ENCODE peak calls at places on chromosomes 7 and 10, in five cellular contexts. Y, A, Z, O and H are unnamed samples.
A peak's percentile ranks its signal among the peaks of the same experiment; 100 is the strongest.

GRCh38 chr7:118311121-118311803 is 86.8 kb downstream of the ANKRD7 start:
- DNase-seq in Y (no peak), A (no peak), Z (no peak), O (peak; percentile 5), H (peak; percentile 88)

GRCh38 chr7:149570784-149571183 is 73.2 kb upstream of the ZNF746 start:
- DNase-seq in Y (no peak), A (no peak), Z (peak; percentile 34), O (no peak), H (no peak)

GRCh38 chr7:150373049-150373801 is 4.6 kb downstream of the REPIN1 start:
- DNase-seq in Y (no peak), A (no peak), Z (peak; percentile 34), O (peak; percentile 43), H (no peak)

GRCh38 chr10:52353210-52353609 is 39.1 kb downstream of the DKK1 start:
- DNase-seq in Y (no peak), A (no peak), Z (no peak), O (no peak), H (no peak)

GRCh38 chr7:3897430-3898385 is 596.7 kb downstream of the SDK1 start:
- DNase-seq in Y (no peak), A (no peak), Z (no peak), O (peak; percentile 74), H (peak; percentile 63)

GRCh38 chr10:99411546-99411945 is 18.9 kb downstream of the GOT1 start:
- DNase-seq in Y (no peak), A (no peak), Z (no peak), O (no peak), H (no peak)

GRCh38 chr10:71090330-71090729 is 122.0 kb upstream of the UNC5B start:
- DNase-seq in Y (no peak), A (no peak), Z (no peak), O (no peak), H (no peak)

GRCh38 chr7:36623247-36623646 is 101.0 kb downstream of the AOAH start:
- DNase-seq in Y (no peak), A (no peak), Z (no peak), O (no peak), H (no peak)

GRCh38 chr7:13090959-13091358 is 403.5 kb downstream of the ARL4A start:
- DNase-seq in Y (no peak), A (no peak), Z (no peak), O (no peak), H (no peak)

GRCh38 chr10:81696609-81697388 is 178.2 kb upstream of the NRG3 start:
- DNase-seq in Y (peak; percentile 34), A (no peak), Z (peak; percentile 79), O (peak; percentile 20), H (no peak)

GRCh38 chr10:132762267-132762666 is 23.7 kb downstream of the NKX6-2 start:
- DNase-seq in Y (no peak), A (no peak), Z (no peak), O (no peak), H (no peak)

GRCh38 chr7:120064565-120064964 is 208.4 kb upstream of the KCND2 start:
- DNase-seq in Y (no peak), A (no peak), Z (no peak), O (peak; percentile 48), H (peak; percentile 70)

GRCh38 chr7:129517931-129518330 is 15.6 kb downstream of the SMKR1 start:
- DNase-seq in Y (no peak), A (no peak), Z (no peak), O (no peak), H (no peak)

GRCh38 chr10:92729886-92730285 is 40.1 kb downstream of the HHEX start:
- DNase-seq in Y (no peak), A (no peak), Z (no peak), O (no peak), H (no peak)

GRCh38 chr10:120195984-120196712 is 260.9 kb upstream of the PLPP4 start:
- DNase-seq in Y (no peak), A (no peak), Z (no peak), O (no peak), H (no peak)
- H2BK12ac ChIP-seq in Y (no peak overlapping the region), A (no peak overlapping the region), Z (no peak overlapping the region), O (no peak overlapping the region), H (no peak overlapping the region)

GRCh38 chr7:99791021-99791420 is 7.0 kb upstream of the CYP3A4 start:
- DNase-seq in Y (no peak), A (no peak), Z (no peak), O (no peak), H (no peak)

GRCh38 chr7:99791667-99792356 is 7.8 kb upstream of the CYP3A4 start:
- DNase-seq in Y (no peak), A (no peak), Z (no peak), O (no peak), H (no peak)

GRCh38 chr7:99793443-99793842 is 9.5 kb upstream of the CYP3A4 start:
- DNase-seq in Y (no peak), A (no peak), Z (no peak), O (no peak), H (no peak)

GRCh38 chr7:99794585-99795502 is 10.9 kb upstream of the CYP3A4 start:
- DNase-seq in Y (no peak), A (no peak), Z (no peak), O (peak; percentile 41), H (no peak)

DNA sequence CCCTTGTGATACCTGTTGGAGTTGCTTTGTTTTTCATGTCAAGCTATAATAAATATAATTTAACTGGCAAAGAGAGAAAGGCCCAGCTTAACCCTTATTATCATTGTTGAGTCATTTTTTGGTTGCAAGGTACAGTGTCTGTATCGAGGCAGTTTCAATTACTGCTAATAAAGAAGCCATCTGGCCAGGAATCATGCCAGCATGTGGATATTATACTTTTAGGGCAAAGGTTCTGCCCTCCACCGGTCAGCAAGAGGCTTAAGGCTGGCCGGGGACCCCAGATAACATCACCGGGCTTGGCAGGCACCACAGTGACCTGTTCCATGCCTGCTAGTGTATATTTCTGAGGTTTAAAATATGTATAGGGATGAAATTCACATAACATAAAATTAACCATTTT is 9.0 kb upstream of the CYP3A4 start:
- DNase-seq in Y (no peak), A (no peak), Z (no peak), O (no peak), H (no peak)
- H2BK12ac ChIP-seq in Y (no peak overlapping the region), A (no peak overlapping the region), Z (no peak overlapping the region), O (no peak overlapping the region), H (no peak overlapping the region)

GRCh38 chr10:128881086-128881485 is 586.0 kb upstream of the MGMT start:
- DNase-seq in Y (no peak), A (no peak), Z (no peak), O (no peak), H (no peak)

GRCh38 chr10:128879030-128879429 is 588.0 kb upstream of the MGMT start:
- DNase-seq in Y (no peak), A (no peak), Z (no peak), O (no peak), H (no peak)

GRCh38 chr10:128879441-128880175 is 587.4 kb upstream of the MGMT start:
- DNase-seq in Y (no peak), A (no peak), Z (no peak), O (no peak), H (no peak)

GRCh38 chr10:128877936-128878335 is 589.1 kb upstream of the MGMT start:
- DNase-seq in Y (no peak), A (no peak), Z (no peak), O (no peak), H (no peak)

DNA sequence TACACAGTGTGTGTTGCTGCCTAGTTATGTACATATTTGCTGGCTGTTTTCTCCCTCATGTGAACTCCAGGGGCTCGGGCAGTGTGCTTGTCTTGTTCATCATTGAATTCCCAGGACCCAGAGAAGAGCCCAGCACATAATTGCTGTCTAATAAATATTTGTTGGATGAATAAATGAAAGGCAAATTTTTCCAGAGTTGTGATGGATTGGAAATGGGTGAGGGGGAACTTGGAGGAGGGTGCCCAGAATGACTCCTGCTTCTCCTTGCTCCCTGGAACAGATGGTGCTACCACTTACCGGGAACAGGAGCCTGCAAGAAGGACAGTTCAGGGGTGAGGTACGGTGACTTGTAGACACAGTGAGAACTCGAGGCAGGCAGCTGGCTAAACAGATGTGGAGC is 586.8 kb upstream of the MGMT start:
- DNase-seq in Y (no peak), A (no peak), Z (no peak), O (no peak), H (no peak)
- H2BK12ac ChIP-seq in Y (no peak overlapping the region), A (no peak overlapping the region), Z (no peak overlapping the region), O (no peak overlapping the region), H (no peak overlapping the region)

DNA sequence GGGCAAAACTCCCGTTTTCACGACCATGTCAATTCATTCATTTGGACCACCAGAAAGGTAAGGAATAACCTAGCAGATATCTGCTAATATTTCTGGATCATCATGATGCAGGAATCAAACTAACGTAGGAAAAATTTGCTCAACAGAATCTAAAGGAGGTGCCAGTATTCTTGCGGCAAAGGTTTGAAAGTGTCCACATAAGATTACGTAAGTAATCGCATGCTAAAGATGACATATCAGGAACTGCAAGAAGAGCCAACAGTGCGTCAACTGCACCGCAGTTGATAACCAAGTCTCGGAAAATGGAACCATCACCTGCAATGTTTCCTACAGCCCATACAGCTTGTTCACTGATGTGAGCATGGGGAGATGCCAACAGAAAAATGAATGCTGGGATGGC is 194.1 kb upstream of the ZNF804B start:
- DNase-seq in Y (no peak), A (no peak), Z (no peak), O (no peak), H (no peak)
- H2BK12ac ChIP-seq in Y (no peak overlapping the region), A (no peak overlapping the region), Z (no peak overlapping the region), O (no peak overlapping the region), H (no peak overlapping the region)

DNA sequence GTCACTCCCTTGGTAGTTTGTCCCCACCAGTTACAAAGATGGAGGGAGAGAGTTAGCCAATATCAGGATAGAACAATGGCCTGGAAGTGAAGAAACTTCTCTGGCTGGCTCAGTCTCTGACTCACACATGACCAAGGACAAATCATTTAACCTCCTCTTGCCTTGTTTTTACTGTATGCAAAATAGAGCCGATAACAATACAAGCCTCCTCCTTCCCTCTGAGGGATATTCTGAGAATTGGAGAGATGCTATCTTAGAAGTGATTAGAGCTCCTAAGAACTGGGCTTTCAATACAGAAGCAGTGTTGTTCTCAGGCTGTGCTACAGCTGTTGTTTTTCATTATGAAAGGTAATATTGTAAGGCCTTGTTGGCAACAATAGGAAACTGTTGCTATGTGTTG is 87.7 kb upstream of the EGR2 start:
- DNase-seq in Y (no peak), A (no peak), Z (no peak), O (no peak), H (no peak)
- H2BK12ac ChIP-seq in Y (no peak overlapping the region), A (no peak overlapping the region), Z (no peak overlapping the region), O (no peak overlapping the region), H (no peak overlapping the region)

GRCh38 chr7:86574006-86574405 is 69.7 kb upstream of the GRM3 start:
- DNase-seq in Y (no peak), A (no peak), Z (peak; percentile 45), O (no peak), H (no peak)
- H2BK12ac ChIP-seq in Y (no peak overlapping the region), A (no peak overlapping the region), Z (no peak overlapping the region), O (no peak overlapping the region), H (no peak overlapping the region)